ENCODE peak calls at places on chromosomes 5 and 9, in four cellular contexts. W, R, L and I are unnamed samples.

GRCh38 chr9:126671381-126671831 is 57.7 kb downstream of the LMX1B start:
- DNase-seq in W (no peak), L (no peak), R (no peak), I (no peak)

GRCh38 chr9:131459056-131459455 is 43.7 kb upstream of the POMT1 start:
- DNase-seq in W (no peak), L (no peak), R (no peak), I (no peak)

GRCh38 chr5:60102961-60103683 is 209.6 kb upstream of the PDE4D start:
- DNase-seq in R (no peak), W (no peak), L (no peak), I (no peak)

GRCh38 chr5:79974896-79975295 is 16.2 kb downstream of the MTX3 start:
- DNase-seq in R (no peak), L (no peak), W (no peak), I (no peak)

GRCh38 chr5:63375851-63376250 is 586.4 kb downstream of the HTR1A start:
- DNase-seq in R (no peak), L (no peak), W (no peak), I (no peak)

GRCh38 chr5:39076757-39077475 is 2.7 kb upstream of the RICTOR start:
- DNase-seq in L (peak; percentile 46), W (no peak), R (no peak), I (no peak)

GRCh38 chr5:135641329-135642178 is 62.8 kb upstream of the CXCL14 start:
- DNase-seq in L (no peak), R (no peak), W (no peak), I (no peak)

GRCh38 chr5:72107874-72108199 is 562 bp downstream of the MAP1B start:
- DNase-seq in W (no peak), R (no peak), L (no peak), I (no peak)

GRCh38 chr9:86700601-86701000 is 246.7 kb downstream of the GAS1 start:
- DNase-seq in W (no peak), R (no peak), L (no peak), I (peak; percentile 68)

GRCh38 chr5:90134892-90135291 is 274.7 kb downstream of the CETN3 start:
- DNase-seq in R (no peak), L (no peak), W (no peak), I (no peak)

GRCh38 chr9:77847626-77848025 is 184.0 kb downstream of the GNAQ start:
- DNase-seq in W (no peak), R (no peak), L (no peak), I (no peak)

GRCh38 chr5:28810751-28811136 is 1772.4 kb upstream of the CDH9 start:
- DNase-seq in R (no peak), L (no peak), W (no peak), I (no peak)

GRCh38 chr5:172336666-172337310 is 53.2 kb upstream of the UBTD2 start:
- DNase-seq in R (no peak), L (no peak), W (no peak), I (peak; percentile 54)